ENCODE peak calls at places on chromosome 11, in five cellular contexts. H, W, V, B and S are unnamed samples.

GRCh38 chr11:67483901-67484665 is 1.3 kb downstream of the AIP start:
- ATAC-seq in V (no peak), H (no peak), W (peak), B (peak), S (no peak)

GRCh38 chr11:127789887-127790286 is 789.3 kb upstream of the KIRREL3 start:
- ATAC-seq in W (peak), B (peak), H (no peak), V (no peak), S (no peak)

GRCh38 chr11:10534331-10534730 is 6.7 kb downstream of the RNF141 start:
- ATAC-seq in V (no peak), H (no peak), W (no peak), B (no peak), S (no peak)

GRCh38 chr11:130720232-130720787 is 196.0 kb downstream of the SNX19 start:
- ATAC-seq in B (no peak), H (no peak), W (no peak), V (no peak), S (no peak)

GRCh38 chr11:36702330-36703054 is 104.5 kb upstream of the RAG2 start:
- ATAC-seq in V (no peak), B (peak), H (peak), W (peak), S (peak)

GRCh38 chr11:121489823-121490222 is 37.1 kb upstream of the SORL1-AS1 start:
- ATAC-seq in B (no peak), W (no peak), H (no peak), V (no peak), S (no peak)

GRCh38 chr11:95346207-95346718 is 115.3 kb upstream of the SESN3 start:
- ATAC-seq in B (no peak), V (no peak), H (no peak), W (no peak), S (no peak)

GRCh38 chr11:3825473-3826154 is 15.1 kb downstream of the RHOG start:
- ATAC-seq in W (no peak), H (peak), V (no peak), B (peak), S (no peak)

GRCh38 chr11:8252388-8252787 is 11.3 kb downstream of the LMO1 start:
- ATAC-seq in B (no peak), H (no peak), V (no peak), W (no peak), S (no peak)

GRCh38 chr11:13168281-13168680 is 109.3 kb upstream of the BMAL1 start:
- ATAC-seq in B (no peak), W (no peak), V (no peak), H (no peak), S (no peak)

GRCh38 chr11:10978189-10978588 is 120.3 kb upstream of the ZBED5 start:
- ATAC-seq in V (no peak), H (no peak), B (no peak), W (no peak), S (no peak)

GRCh38 chr11:57155838-57156583 is 25.7 kb upstream of the LRRC55 start:
- ATAC-seq in B (no peak), W (no peak), V (no peak), H (peak), S (no peak)

GRCh38 chr11:125871391-125872137 is 15.9 kb upstream of the HYLS1 start:
- ATAC-seq in V (no peak), B (peak), W (peak), H (peak), S (no peak)

GRCh38 chr11:47611240-47611863 is 17.1 kb upstream of the C1QTNF4 start:
- ATAC-seq in H (no peak), W (peak), B (peak), V (no peak), S (no peak)

GRCh38 chr11:47620836-47621378 is 21.5 kb downstream of the MTCH2 start:
- ATAC-seq in H (no peak), V (no peak), W (no peak), B (no peak), S (no peak)

GRCh38 chr11:47615249-47615648 is 21.0 kb upstream of the C1QTNF4 start:
- ATAC-seq in H (peak), V (no peak), B (no peak), W (no peak), S (no peak)

GRCh38 chr11:47617417-47617809 is 23.2 kb upstream of the C1QTNF4 start:
- ATAC-seq in H (no peak), W (no peak), B (no peak), V (no peak), S (no peak)

GRCh38 chr11:47616726-47617416 is 22.7 kb upstream of the C1QTNF4 start:
- ATAC-seq in V (peak), H (peak), W (peak), B (peak), S (peak)
- TF ChIP-seq CTCF in V (peak), H (peak), W (peak), B (peak), S (peak)

GRCh38 chr11:76553554-76554476 is 109.0 kb downstream of the EMSY start:
- ATAC-seq in V (no peak), H (no peak), B (no peak), W (no peak), S (no peak)
- TF ChIP-seq POLR2AphosphoS5 in V (no peak), H (no peak), B (no peak), W (no peak), S (no peak)

GRCh38 chr11:47409440-47410403 is 1.3 kb downstream of the SLC39A13 start:
- ATAC-seq in B (no peak), H (no peak), V (no peak), W (no peak), S (no peak)
- TF ChIP-seq EP300 in B (no peak), H (no peak), V (no peak), W (no peak), S (no peak)

GRCh38 chr11:70435765-70436500 is 37.6 kb downstream of the CTTN start:
- ATAC-seq in V (no peak), H (no peak), W (no peak), B (no peak), S (no peak)

GRCh38 chr11:70437111-70437784 is 38.9 kb downstream of the CTTN start:
- ATAC-seq in H (no peak), W (no peak), V (no peak), B (peak), S (no peak)

GRCh38 chr11:70443043-70444030 is 45.0 kb downstream of the CTTN start:
- ATAC-seq in H (peak), B (no peak), V (no peak), W (peak), S (no peak)

GRCh38 chr11:70436501-70436860 is 38.2 kb downstream of the CTTN start:
- ATAC-seq in B (no peak), H (no peak), V (no peak), W (no peak), S (no peak)

DNA sequence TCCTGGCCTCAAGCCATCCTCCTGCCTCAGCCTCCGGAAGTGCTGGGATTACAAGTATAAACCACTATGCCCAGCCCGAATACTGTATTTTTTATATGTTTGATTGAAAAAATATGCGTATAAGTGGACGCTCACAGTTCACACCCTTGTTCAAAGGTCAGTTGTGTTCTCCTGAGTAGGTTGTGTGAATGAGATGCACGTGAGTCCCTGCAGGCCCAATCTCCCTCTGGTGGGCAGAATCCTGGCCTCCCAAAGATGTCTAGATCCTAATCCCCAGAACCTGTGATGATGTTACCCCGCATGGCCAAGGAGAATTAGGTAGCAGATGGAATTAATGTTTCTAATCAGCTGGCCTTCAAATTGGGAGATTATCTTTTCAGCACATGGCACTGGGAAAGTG is 41.9 kb downstream of the CTTN start:
- ATAC-seq in H (no peak), B (no peak), W (no peak), V (no peak), S (no peak)
- TF ChIP-seq CTCF in H (no peak), B (no peak), W (no peak), V (no peak), S (no peak)

GRCh38 chr11:12053606-12054361 is 45.4 kb upstream of the DKK3 start:
- ATAC-seq in H (no peak), B (no peak), W (no peak), V (no peak), S (peak)
- TF ChIP-seq POLR2AphosphoS5 in H (no peak), B (no peak), W (no peak), V (no peak), S (peak)

GRCh38 chr11:845872-846271 is 3.2 kb downstream of the TSPAN4 start:
- ATAC-seq in H (no peak), V (no peak), W (no peak), B (no peak), S (no peak)

GRCh38 chr11:843086-843704 is 543 bp downstream of the TSPAN4 start:
- ATAC-seq in B (peak), W (peak), V (no peak), H (peak), S (no peak)

GRCh38 chr11:842370-843002 is at the start of the genes POLR2L and TSPAN4:
- ATAC-seq in H (peak), B (peak), V (peak), W (peak), S (peak)

GRCh38 chr11:844693-845644 is 2.3 kb downstream of the TSPAN4 start:
- ATAC-seq in V (peak), B (peak), W (peak), H (peak), S (peak)

GRCh38 chr11:843818-844692 is 1.4 kb downstream of the TSPAN4 start:
- ATAC-seq in B (peak), W (peak), V (peak), H (no peak), S (peak)
- TF ChIP-seq EP300 in B (no peak), W (peak), V (no peak), H (no peak), S (no peak)

GRCh38 chr11:103537904-103538502 is 428.8 kb downstream of the DYNC2H1 start:
- ATAC-seq in W (no peak), B (peak), V (no peak), H (no peak), S (no peak)
- TF ChIP-seq CTCF in W (no peak), B (peak), V (no peak), H (no peak), S (no peak)

GRCh38 chr11:66408488-66409214 is 12.2 kb upstream of the NPAS4 start:
- ATAC-seq in H (peak), V (peak), B (peak), W (peak), S (peak)
- TF ChIP-seq POLR2AphosphoS5 in H (no peak), V (no peak), B (no peak), W (no peak), S (peak)

GRCh38 chr11:26014456-26015115 is 317.3 kb upstream of the ANO3 start:
- ATAC-seq in B (no peak), W (no peak), V (no peak), H (no peak), S (no peak)
- TF ChIP-seq EP300 in B (no peak), W (no peak), V (no peak), H (no peak), S (no peak)